ENCODE peak calls at places on chromosome 3, in seven cellular contexts. One of them, this sample, is unnamed.

GRCh38 chr3:25088284-25088683 is 339.8 kb upstream of the RARB start:
- DNase-seq in IMR-90: no peak
- DNase-seq in transverse colon: no peak
- DNase-seq in stomach: no peak
- DNase-seq in uterus: no peak
- DNase-seq in A549: no peak
- DNase-seq in sigmoid colon: no peak
- DNase-seq in this sample: no peak

GRCh38 chr3:24299236-24299635 is 195.4 kb downstream of the THRB start:
- DNase-seq in IMR-90: no peak
- DNase-seq in transverse colon: no peak
- DNase-seq in stomach: no peak
- DNase-seq in uterus: no peak
- DNase-seq in A549: no peak
- DNase-seq in sigmoid colon: no peak
- DNase-seq in this sample: no peak

GRCh38 chr3:123719785-123720531 is 135.1 kb upstream of the HACD2 start:
- DNase-seq in IMR-90: no peak
- DNase-seq in transverse colon: peak
- DNase-seq in stomach: no peak
- DNase-seq in uterus: peak
- DNase-seq in A549: no peak
- DNase-seq in sigmoid colon: peak
- DNase-seq in this sample: no peak

GRCh38 chr3:67123914-67124313 is 125.8 kb downstream of the KBTBD8 start:
- DNase-seq in IMR-90: no peak
- DNase-seq in transverse colon: no peak
- DNase-seq in stomach: no peak
- DNase-seq in uterus: no peak
- DNase-seq in A549: no peak
- DNase-seq in sigmoid colon: no peak
- DNase-seq in this sample: no peak

GRCh38 chr3:195425849-195426248 is 17.0 kb downstream of the ACAP2 start:
- DNase-seq in IMR-90: no peak
- DNase-seq in transverse colon: no peak
- DNase-seq in stomach: no peak
- DNase-seq in uterus: no peak
- DNase-seq in A549: no peak
- DNase-seq in sigmoid colon: no peak
- DNase-seq in this sample: no peak

GRCh38 chr3:65146149-65146548 is 458.3 kb upstream of the ADAMTS9 start:
- DNase-seq in IMR-90: no peak
- DNase-seq in transverse colon: no peak
- DNase-seq in stomach: no peak
- DNase-seq in uterus: no peak
- DNase-seq in A549: no peak
- DNase-seq in sigmoid colon: no peak
- DNase-seq in this sample: no peak

GRCh38 chr3:120418866-120419490 is 31.8 kb downstream of the FSTL1 start:
- DNase-seq in IMR-90: no peak
- DNase-seq in transverse colon: peak
- DNase-seq in stomach: peak
- DNase-seq in uterus: no peak
- DNase-seq in A549: peak
- DNase-seq in sigmoid colon: no peak
- DNase-seq in this sample: no peak

GRCh38 chr3:67940200-67940952 is 286.0 kb upstream of the SUCLG2 start:
- DNase-seq in IMR-90: no peak
- DNase-seq in transverse colon: peak
- DNase-seq in stomach: no peak
- DNase-seq in uterus: no peak
- DNase-seq in A549: no peak
- DNase-seq in sigmoid colon: no peak
- DNase-seq in this sample: no peak

GRCh38 chr3:79423417-79423816 is 344.4 kb downstream of the ROBO1 start:
- DNase-seq in IMR-90: no peak
- DNase-seq in transverse colon: no peak
- DNase-seq in stomach: no peak
- DNase-seq in uterus: no peak
- DNase-seq in A549: no peak
- DNase-seq in sigmoid colon: no peak
- DNase-seq in this sample: no peak

GRCh38 chr3:49171119-49171774 is at the start of gene KLHDC8B:
- DNase-seq in IMR-90: peak
- DNase-seq in transverse colon: peak
- DNase-seq in stomach: peak
- DNase-seq in uterus: peak
- DNase-seq in A549: peak
- DNase-seq in sigmoid colon: peak
- DNase-seq in this sample: peak
- TF ChIP-seq POLR2A in IMR-90: no peak
- TF ChIP-seq POLR2A in transverse colon: peak
- TF ChIP-seq POLR2A in stomach: no peak
- TF ChIP-seq POLR2A in uterus: peak
- TF ChIP-seq POLR2A in A549: peak
- TF ChIP-seq POLR2A in sigmoid colon: peak
- TF ChIP-seq POLR2A in this sample: peak

GRCh38 chr3:150739877-150740645 is 22.9 kb downstream of the SIAH2 start:
- DNase-seq in IMR-90: no peak
- DNase-seq in transverse colon: no peak
- DNase-seq in stomach: no peak
- DNase-seq in uterus: no peak
- DNase-seq in A549: no peak
- DNase-seq in sigmoid colon: no peak
- DNase-seq in this sample: no peak

GRCh38 chr3:150741497-150742140 is 21.4 kb downstream of the SIAH2 start:
- DNase-seq in IMR-90: no peak
- DNase-seq in transverse colon: no peak
- DNase-seq in stomach: no peak
- DNase-seq in uterus: no peak
- DNase-seq in A549: no peak
- DNase-seq in sigmoid colon: no peak
- DNase-seq in this sample: no peak

GRCh38 chr3:150742141-150742523 is 20.8 kb downstream of the SIAH2 start:
- DNase-seq in IMR-90: no peak
- DNase-seq in transverse colon: no peak
- DNase-seq in stomach: no peak
- DNase-seq in uterus: no peak
- DNase-seq in A549: no peak
- DNase-seq in sigmoid colon: no peak
- DNase-seq in this sample: no peak

GRCh38 chr3:150739200-150739863 is 23.6 kb downstream of the SIAH2 start:
- DNase-seq in IMR-90: no peak
- DNase-seq in transverse colon: no peak
- DNase-seq in stomach: no peak
- DNase-seq in uterus: no peak
- DNase-seq in A549: no peak
- DNase-seq in sigmoid colon: no peak
- DNase-seq in this sample: no peak

DNA sequence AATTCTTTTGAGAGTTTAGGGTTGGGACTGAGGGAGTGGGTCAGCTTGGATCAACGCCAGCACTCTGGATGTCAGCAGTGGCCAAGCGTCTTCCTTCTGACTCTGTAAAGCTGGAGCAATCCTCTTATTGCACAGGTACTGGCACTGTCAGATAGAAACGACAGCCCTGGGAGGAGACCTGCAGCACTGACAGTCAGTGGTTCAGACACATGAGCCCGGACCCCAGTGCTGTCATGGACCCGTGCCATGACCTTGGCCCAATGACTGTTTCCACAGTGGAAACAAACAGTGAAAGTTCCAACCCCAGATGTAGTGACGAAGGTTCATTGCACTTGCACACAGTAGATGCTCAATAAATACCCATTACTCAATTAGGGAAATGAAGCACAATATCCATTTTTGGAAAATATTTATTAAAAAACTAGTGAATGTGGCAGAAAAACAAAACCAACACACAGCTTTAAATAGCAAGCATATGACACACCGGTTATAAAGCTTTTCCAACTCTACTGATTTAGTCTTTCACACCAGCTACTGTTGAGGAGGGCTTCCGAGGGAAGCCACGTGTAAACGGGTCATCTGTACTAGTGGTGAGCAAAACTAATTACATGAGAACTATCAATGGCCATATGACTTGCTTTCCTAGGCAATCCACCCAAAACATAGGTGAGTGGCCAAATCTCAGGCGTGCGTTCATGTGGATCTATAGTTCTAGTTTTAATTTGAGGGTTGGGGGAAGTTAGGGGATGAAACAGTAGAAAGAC is 22.1 kb downstream of the SIAH2 start:
- DNase-seq in IMR-90: no peak
- DNase-seq in transverse colon: no peak
- DNase-seq in stomach: no peak
- DNase-seq in uterus: no peak
- DNase-seq in A549: no peak
- DNase-seq in sigmoid colon: no peak
- DNase-seq in this sample: no peak
- TF ChIP-seq POLR2A in IMR-90: no peak
- TF ChIP-seq POLR2A in transverse colon: no peak
- TF ChIP-seq POLR2A in stomach: no peak
- TF ChIP-seq POLR2A in uterus: no peak
- TF ChIP-seq POLR2A in A549: no peak
- TF ChIP-seq POLR2A in sigmoid colon: no peak
- TF ChIP-seq POLR2A in this sample: no peak

DNA sequence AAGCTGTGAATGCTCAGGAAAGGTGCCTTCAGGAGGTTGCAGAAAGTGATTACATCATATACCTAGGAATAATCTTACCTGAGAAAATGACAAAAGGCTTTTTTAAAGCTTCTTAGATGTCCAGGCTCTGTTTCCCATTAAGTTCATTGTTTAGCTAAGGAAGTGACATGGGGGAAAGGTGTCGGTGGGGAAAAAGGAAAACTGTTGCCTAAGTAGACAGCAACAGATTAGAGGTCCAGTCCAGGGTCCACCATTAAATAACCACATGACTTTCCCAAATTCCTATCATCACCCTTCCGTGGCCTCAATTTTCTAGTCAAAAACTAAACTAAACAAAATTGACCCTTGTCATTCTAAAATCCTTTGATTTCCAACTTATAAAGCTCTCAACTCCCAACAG is 4.3 kb downstream of the WWTR1 start:
- DNase-seq in IMR-90: no peak
- DNase-seq in transverse colon: no peak
- DNase-seq in stomach: no peak
- DNase-seq in uterus: no peak
- DNase-seq in A549: no peak
- DNase-seq in sigmoid colon: no peak
- DNase-seq in this sample: no peak
- TF ChIP-seq POLR2A in IMR-90: no peak
- TF ChIP-seq POLR2A in transverse colon: no peak
- TF ChIP-seq POLR2A in stomach: no peak
- TF ChIP-seq POLR2A in uterus: no peak
- TF ChIP-seq POLR2A in A549: no peak
- TF ChIP-seq POLR2A in sigmoid colon: no peak
- TF ChIP-seq POLR2A in this sample: no peak

GRCh38 chr3:39811561-39811960 is 2.2 kb downstream of the MYRIP start:
- DNase-seq in IMR-90: no peak
- DNase-seq in transverse colon: no peak
- DNase-seq in stomach: no peak
- DNase-seq in uterus: no peak
- DNase-seq in A549: no peak
- DNase-seq in sigmoid colon: no peak
- DNase-seq in this sample: no peak

GRCh38 chr3:39808467-39809180 is 785 bp upstream of the MYRIP start:
- DNase-seq in IMR-90: no peak
- DNase-seq in transverse colon: no peak
- DNase-seq in stomach: peak
- DNase-seq in uterus: no peak
- DNase-seq in A549: no peak
- DNase-seq in sigmoid colon: no peak
- DNase-seq in this sample: no peak

GRCh38 chr3:39809995-39810595 is 686 bp downstream of the MYRIP start:
- DNase-seq in IMR-90: no peak
- DNase-seq in transverse colon: no peak
- DNase-seq in stomach: peak
- DNase-seq in uterus: no peak
- DNase-seq in A549: no peak
- DNase-seq in sigmoid colon: no peak
- DNase-seq in this sample: no peak

GRCh38 chr3:39810647-39811161 is 1.3 kb downstream of the MYRIP start:
- DNase-seq in IMR-90: no peak
- DNase-seq in transverse colon: no peak
- DNase-seq in stomach: no peak
- DNase-seq in uterus: no peak
- DNase-seq in A549: no peak
- DNase-seq in sigmoid colon: no peak
- DNase-seq in this sample: no peak

DNA sequence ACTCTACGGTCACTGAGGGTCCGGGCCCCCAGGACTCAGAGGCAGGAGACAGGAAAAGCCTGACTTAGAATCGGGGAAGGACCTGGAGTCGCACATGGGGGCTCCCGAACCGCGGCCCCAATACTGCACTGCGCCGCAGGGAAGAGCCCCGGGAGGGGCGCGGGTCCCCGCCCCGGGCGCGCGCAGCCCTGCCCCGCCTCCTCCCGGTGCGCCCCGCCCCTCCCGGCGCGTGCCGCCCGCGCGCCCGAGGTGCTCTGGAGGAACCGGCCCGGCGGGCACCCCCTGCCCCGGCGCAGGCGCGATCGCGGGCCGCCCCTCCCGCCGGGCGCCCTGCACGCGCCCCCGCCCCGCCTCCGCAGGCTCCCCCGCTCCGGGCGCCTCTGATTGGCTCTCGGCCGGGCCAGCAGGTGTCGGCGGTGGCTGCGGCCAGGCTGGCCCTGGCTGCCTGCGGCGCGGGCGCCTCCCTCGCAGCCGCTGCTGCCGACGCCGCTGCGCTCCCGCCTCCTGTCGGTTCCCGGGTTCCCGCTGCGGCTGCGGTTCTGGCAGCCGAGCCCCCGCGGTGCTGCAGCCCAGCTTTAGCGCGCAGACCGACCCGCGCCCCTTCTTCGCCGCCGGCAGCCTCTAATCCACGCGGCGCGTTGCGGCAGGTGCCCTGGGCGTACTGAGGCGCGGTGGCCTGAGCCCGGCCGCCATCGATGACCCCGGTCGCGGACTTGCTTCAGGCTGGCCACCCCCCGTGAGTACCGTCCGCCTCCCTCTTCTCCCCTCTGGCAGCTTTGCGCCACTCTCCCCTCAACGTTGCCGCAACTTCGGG is at the start of gene MYRIP:
- DNase-seq in IMR-90: no peak
- DNase-seq in transverse colon: peak
- DNase-seq in stomach: peak
- DNase-seq in uterus: peak
- DNase-seq in A549: peak
- DNase-seq in sigmoid colon: peak
- DNase-seq in this sample: no peak
- TF ChIP-seq POLR2A in IMR-90: no peak
- TF ChIP-seq POLR2A in transverse colon: peak
- TF ChIP-seq POLR2A in stomach: no peak
- TF ChIP-seq POLR2A in uterus: peak
- TF ChIP-seq POLR2A in A549: no peak
- TF ChIP-seq POLR2A in sigmoid colon: no peak
- TF ChIP-seq POLR2A in this sample: no peak

GRCh38 chr3:44198265-44198956 is 43.3 kb upstream of the TOPAZ1 start:
- DNase-seq in IMR-90: peak
- DNase-seq in transverse colon: peak
- DNase-seq in stomach: peak
- DNase-seq in uterus: peak
- DNase-seq in A549: peak
- DNase-seq in sigmoid colon: no peak
- DNase-seq in this sample: peak
- TF ChIP-seq POLR2A in IMR-90: no peak
- TF ChIP-seq POLR2A in transverse colon: no peak
- TF ChIP-seq POLR2A in stomach: no peak
- TF ChIP-seq POLR2A in uterus: no peak
- TF ChIP-seq POLR2A in A549: no peak
- TF ChIP-seq POLR2A in sigmoid colon: no peak
- TF ChIP-seq POLR2A in this sample: no peak